ENCODE peak calls at places on chromosomes 13 and 19, in nine cellular contexts. One of them, this sample, is unnamed.

GRCh38 chr19:39408392-39409206 is 2.0 kb downstream of the ZFP36 start:
- DNase-seq in C1 segment of cervical spinal cord: no peak
- DNase-seq in MG63: peak
- DNase-seq in amygdala: no peak
- DNase-seq in NAMALWA: peak
- DNase-seq in AG09319: no peak
- DNase-seq in NCI-H1694 treated with DMSO at 0.1 percent for 48 hours: no peak
- DNase-seq in iPS DF 6.9: no peak
- DNase-seq in transverse colon: peak
- DNase-seq in this sample: peak

GRCh38 chr19:54325194-54325621 is 12.2 kb upstream of the LILRA5 start:
- DNase-seq in AG09319: no peak
- DNase-seq in C1 segment of cervical spinal cord: no peak
- DNase-seq in amygdala: no peak
- DNase-seq in NCI-H1694 treated with DMSO at 0.1 percent for 48 hours: peak
- DNase-seq in transverse colon: no peak
- DNase-seq in iPS DF 6.9: peak
- DNase-seq in MG63: no peak
- DNase-seq in NAMALWA: peak
- DNase-seq in this sample: peak

GRCh38 chr13:40388617-40389016 is 277.8 kb downstream of the FOXO1 start:
- DNase-seq in AG09319: no peak
- DNase-seq in amygdala: no peak
- DNase-seq in MG63: peak
- DNase-seq in C1 segment of cervical spinal cord: no peak
- DNase-seq in iPS DF 6.9: no peak
- DNase-seq in transverse colon: peak
- DNase-seq in NAMALWA: peak
- DNase-seq in NCI-H1694 treated with DMSO at 0.1 percent for 48 hours: no peak
- DNase-seq in this sample: no peak

GRCh38 chr19:927044-927706 is 1.3 kb downstream of the ARID3A start:
- DNase-seq in amygdala: no peak
- DNase-seq in MG63: peak
- DNase-seq in NAMALWA: peak
- DNase-seq in transverse colon: peak
- DNase-seq in AG09319: no peak
- DNase-seq in C1 segment of cervical spinal cord: no peak
- DNase-seq in iPS DF 6.9: no peak
- DNase-seq in NCI-H1694 treated with DMSO at 0.1 percent for 48 hours: no peak
- DNase-seq in this sample: peak

GRCh38 chr19:15248648-15249559 is 16.7 kb upstream of the EPHX3 start:
- DNase-seq in NAMALWA: no peak
- DNase-seq in MG63: peak
- DNase-seq in amygdala: no peak
- DNase-seq in AG09319: peak
- DNase-seq in iPS DF 6.9: no peak
- DNase-seq in NCI-H1694 treated with DMSO at 0.1 percent for 48 hours: no peak
- DNase-seq in transverse colon: peak
- DNase-seq in C1 segment of cervical spinal cord: no peak
- DNase-seq in this sample: no peak

GRCh38 chr13:89748716-89749115 is 1598.8 kb upstream of the MIR17HG start:
- DNase-seq in C1 segment of cervical spinal cord: no peak
- DNase-seq in MG63: no peak
- DNase-seq in iPS DF 6.9: no peak
- DNase-seq in NAMALWA: no peak
- DNase-seq in AG09319: no peak
- DNase-seq in amygdala: no peak
- DNase-seq in NCI-H1694 treated with DMSO at 0.1 percent for 48 hours: no peak
- DNase-seq in transverse colon: no peak
- DNase-seq in this sample: peak

GRCh38 chr19:13957107-13957506 is 4.8 kb downstream of the DCAF15 start:
- DNase-seq in transverse colon: no peak
- DNase-seq in AG09319: no peak
- DNase-seq in C1 segment of cervical spinal cord: no peak
- DNase-seq in NAMALWA: no peak
- DNase-seq in amygdala: no peak
- DNase-seq in NCI-H1694 treated with DMSO at 0.1 percent for 48 hours: no peak
- DNase-seq in iPS DF 6.9: no peak
- DNase-seq in MG63: no peak
- DNase-seq in this sample: no peak

GRCh38 chr13:28100149-28101121 is at the start of gene FLT3:
- DNase-seq in AG09319: no peak
- DNase-seq in C1 segment of cervical spinal cord: no peak
- DNase-seq in transverse colon: peak
- DNase-seq in NAMALWA: no peak
- DNase-seq in NCI-H1694 treated with DMSO at 0.1 percent for 48 hours: no peak
- DNase-seq in iPS DF 6.9: no peak
- DNase-seq in amygdala: no peak
- DNase-seq in MG63: peak
- DNase-seq in this sample: peak

GRCh38 chr19:723714-724113 is 15.0 kb downstream of the PALM start:
- DNase-seq in NAMALWA: no peak
- DNase-seq in C1 segment of cervical spinal cord: no peak
- DNase-seq in amygdala: no peak
- DNase-seq in NCI-H1694 treated with DMSO at 0.1 percent for 48 hours: no peak
- DNase-seq in AG09319: no peak
- DNase-seq in iPS DF 6.9: no peak
- DNase-seq in MG63: no peak
- DNase-seq in transverse colon: no peak
- DNase-seq in this sample: no peak

GRCh38 chr13:33205804-33206221 is 79.7 kb downstream of the STARD13 start:
- DNase-seq in transverse colon: no peak
- DNase-seq in AG09319: no peak
- DNase-seq in MG63: peak
- DNase-seq in iPS DF 6.9: no peak
- DNase-seq in NAMALWA: no peak
- DNase-seq in amygdala: no peak
- DNase-seq in NCI-H1694 treated with DMSO at 0.1 percent for 48 hours: peak
- DNase-seq in C1 segment of cervical spinal cord: no peak
- DNase-seq in this sample: no peak

GRCh38 chr19:42420055-42420544 is 7.1 kb downstream of the LIPE start:
- DNase-seq in NCI-H1694 treated with DMSO at 0.1 percent for 48 hours: peak
- DNase-seq in AG09319: no peak
- DNase-seq in amygdala: no peak
- DNase-seq in transverse colon: peak
- DNase-seq in iPS DF 6.9: no peak
- DNase-seq in MG63: peak
- DNase-seq in C1 segment of cervical spinal cord: no peak
- DNase-seq in NAMALWA: peak
- DNase-seq in this sample: no peak

GRCh38 chr19:36031308-36031707 is 1.4 kb downstream of the CLIP3 start:
- DNase-seq in MG63: no peak
- DNase-seq in iPS DF 6.9: no peak
- DNase-seq in AG09319: no peak
- DNase-seq in C1 segment of cervical spinal cord: no peak
- DNase-seq in NCI-H1694 treated with DMSO at 0.1 percent for 48 hours: no peak
- DNase-seq in amygdala: no peak
- DNase-seq in transverse colon: no peak
- DNase-seq in NAMALWA: no peak
- DNase-seq in this sample: no peak

GRCh38 chr13:43057653-43058317 is 34.4 kb downstream of the DNAJC15 start:
- DNase-seq in iPS DF 6.9: no peak
- DNase-seq in NAMALWA: peak
- DNase-seq in NCI-H1694 treated with DMSO at 0.1 percent for 48 hours: no peak
- DNase-seq in C1 segment of cervical spinal cord: no peak
- DNase-seq in amygdala: no peak
- DNase-seq in transverse colon: no peak
- DNase-seq in MG63: no peak
- DNase-seq in AG09319: no peak
- DNase-seq in this sample: peak

GRCh38 chr13:93304134-93304533 is 77.5 kb downstream of the GPC6 start:
- DNase-seq in amygdala: no peak
- DNase-seq in NCI-H1694 treated with DMSO at 0.1 percent for 48 hours: no peak
- DNase-seq in transverse colon: no peak
- DNase-seq in C1 segment of cervical spinal cord: no peak
- DNase-seq in AG09319: no peak
- DNase-seq in MG63: no peak
- DNase-seq in iPS DF 6.9: no peak
- DNase-seq in NAMALWA: no peak
- DNase-seq in this sample: no peak

GRCh38 chr19:50912102-50912599 is 956 bp upstream of the KLK4 start:
- DNase-seq in AG09319: no peak
- DNase-seq in NCI-H1694 treated with DMSO at 0.1 percent for 48 hours: no peak
- DNase-seq in amygdala: no peak
- DNase-seq in NAMALWA: no peak
- DNase-seq in iPS DF 6.9: no peak
- DNase-seq in C1 segment of cervical spinal cord: no peak
- DNase-seq in transverse colon: no peak
- DNase-seq in MG63: no peak
- DNase-seq in this sample: no peak

GRCh38 chr13:77696006-77696862 is 1.3 kb upstream of the SLAIN1 start:
- DNase-seq in NAMALWA: peak
- DNase-seq in AG09319: no peak
- DNase-seq in transverse colon: no peak
- DNase-seq in MG63: no peak
- DNase-seq in C1 segment of cervical spinal cord: no peak
- DNase-seq in NCI-H1694 treated with DMSO at 0.1 percent for 48 hours: peak
- DNase-seq in amygdala: no peak
- DNase-seq in iPS DF 6.9: no peak
- DNase-seq in this sample: no peak

GRCh38 chr13:38350114-38350617 is 515 bp downstream of the UFM1 start:
- DNase-seq in AG09319: peak
- DNase-seq in NCI-H1694 treated with DMSO at 0.1 percent for 48 hours: no peak
- DNase-seq in transverse colon: peak
- DNase-seq in MG63: peak
- DNase-seq in amygdala: no peak
- DNase-seq in iPS DF 6.9: no peak
- DNase-seq in NAMALWA: peak
- DNase-seq in C1 segment of cervical spinal cord: no peak
- DNase-seq in this sample: peak

GRCh38 chr19:38737921-38738731 is 6.1 kb downstream of the CAPN12 start:
- DNase-seq in iPS DF 6.9: no peak
- DNase-seq in NCI-H1694 treated with DMSO at 0.1 percent for 48 hours: no peak
- DNase-seq in amygdala: no peak
- DNase-seq in C1 segment of cervical spinal cord: no peak
- DNase-seq in AG09319: no peak
- DNase-seq in MG63: no peak
- DNase-seq in transverse colon: no peak
- DNase-seq in NAMALWA: no peak
- DNase-seq in this sample: no peak

GRCh38 chr19:10876459-10877240 is 5.3 kb downstream of the CARM1 start:
- DNase-seq in amygdala: no peak
- DNase-seq in iPS DF 6.9: no peak
- DNase-seq in AG09319: no peak
- DNase-seq in transverse colon: peak
- DNase-seq in NAMALWA: no peak
- DNase-seq in MG63: peak
- DNase-seq in C1 segment of cervical spinal cord: peak
- DNase-seq in NCI-H1694 treated with DMSO at 0.1 percent for 48 hours: no peak
- DNase-seq in this sample: no peak

GRCh38 chr13:93957371-93957770 is 522.1 kb downstream of the DCT start:
- DNase-seq in amygdala: no peak
- DNase-seq in MG63: no peak
- DNase-seq in AG09319: no peak
- DNase-seq in NAMALWA: no peak
- DNase-seq in iPS DF 6.9: no peak
- DNase-seq in NCI-H1694 treated with DMSO at 0.1 percent for 48 hours: no peak
- DNase-seq in C1 segment of cervical spinal cord: no peak
- DNase-seq in transverse colon: no peak
- DNase-seq in this sample: no peak

GRCh38 chr13:77338961-77339401 is 12.1 kb upstream of the MYCBP2 start:
- DNase-seq in transverse colon: no peak
- DNase-seq in C1 segment of cervical spinal cord: no peak
- DNase-seq in AG09319: no peak
- DNase-seq in NAMALWA: peak
- DNase-seq in NCI-H1694 treated with DMSO at 0.1 percent for 48 hours: peak
- DNase-seq in MG63: no peak
- DNase-seq in amygdala: no peak
- DNase-seq in iPS DF 6.9: no peak
- DNase-seq in this sample: no peak

GRCh38 chr13:29909975-29910674 is 59.7 kb upstream of the UBL3 start:
- DNase-seq in amygdala: no peak
- DNase-seq in C1 segment of cervical spinal cord: no peak
- DNase-seq in AG09319: no peak
- DNase-seq in iPS DF 6.9: no peak
- DNase-seq in transverse colon: no peak
- DNase-seq in MG63: peak
- DNase-seq in NCI-H1694 treated with DMSO at 0.1 percent for 48 hours: no peak
- DNase-seq in NAMALWA: no peak
- DNase-seq in this sample: no peak

GRCh38 chr13:73835138-73835721 is 299.0 kb downstream of the KLF12 start:
- DNase-seq in amygdala: no peak
- DNase-seq in C1 segment of cervical spinal cord: no peak
- DNase-seq in AG09319: no peak
- DNase-seq in MG63: no peak
- DNase-seq in NCI-H1694 treated with DMSO at 0.1 percent for 48 hours: peak
- DNase-seq in NAMALWA: peak
- DNase-seq in iPS DF 6.9: peak
- DNase-seq in transverse colon: no peak
- DNase-seq in this sample: peak

GRCh38 chr13:73633817-73634449 is 500.3 kb downstream of the KLF12 start:
- DNase-seq in C1 segment of cervical spinal cord: no peak
- DNase-seq in transverse colon: no peak
- DNase-seq in amygdala: no peak
- DNase-seq in AG09319: no peak
- DNase-seq in iPS DF 6.9: no peak
- DNase-seq in NAMALWA: no peak
- DNase-seq in MG63: no peak
- DNase-seq in NCI-H1694 treated with DMSO at 0.1 percent for 48 hours: no peak
- DNase-seq in this sample: no peak

GRCh38 chr13:44243198-44243852 is 130.3 kb upstream of the SERP2 start:
- DNase-seq in NCI-H1694 treated with DMSO at 0.1 percent for 48 hours: no peak
- DNase-seq in transverse colon: peak
- DNase-seq in C1 segment of cervical spinal cord: peak
- DNase-seq in amygdala: peak
- DNase-seq in MG63: no peak
- DNase-seq in NAMALWA: peak
- DNase-seq in AG09319: no peak
- DNase-seq in iPS DF 6.9: peak
- DNase-seq in this sample: peak

GRCh38 chr13:95494082-95494681 is 58.3 kb upstream of the CLDN10 start:
- DNase-seq in transverse colon: no peak
- DNase-seq in C1 segment of cervical spinal cord: no peak
- DNase-seq in iPS DF 6.9: peak
- DNase-seq in NAMALWA: peak
- DNase-seq in AG09319: peak
- DNase-seq in NCI-H1694 treated with DMSO at 0.1 percent for 48 hours: peak
- DNase-seq in MG63: no peak
- DNase-seq in amygdala: no peak
- DNase-seq in this sample: peak

GRCh38 chr13:97627566-97627965 is 193.6 kb downstream of the RAP2A start:
- DNase-seq in MG63: peak
- DNase-seq in amygdala: no peak
- DNase-seq in iPS DF 6.9: peak
- DNase-seq in NCI-H1694 treated with DMSO at 0.1 percent for 48 hours: peak
- DNase-seq in transverse colon: no peak
- DNase-seq in AG09319: peak
- DNase-seq in C1 segment of cervical spinal cord: no peak
- DNase-seq in NAMALWA: no peak
- DNase-seq in this sample: peak

GRCh38 chr13:20939662-20940061 is 37.1 kb upstream of the XPO4 start:
- DNase-seq in amygdala: no peak
- DNase-seq in NCI-H1694 treated with DMSO at 0.1 percent for 48 hours: no peak
- DNase-seq in AG09319: no peak
- DNase-seq in MG63: no peak
- DNase-seq in iPS DF 6.9: no peak
- DNase-seq in C1 segment of cervical spinal cord: no peak
- DNase-seq in NAMALWA: no peak
- DNase-seq in transverse colon: no peak
- DNase-seq in this sample: no peak

GRCh38 chr19:41219924-41220567 is 1.0 kb downstream of the AXL start:
- DNase-seq in NCI-H1694 treated with DMSO at 0.1 percent for 48 hours: no peak
- DNase-seq in C1 segment of cervical spinal cord: no peak
- DNase-seq in iPS DF 6.9: no peak
- DNase-seq in MG63: peak
- DNase-seq in transverse colon: peak
- DNase-seq in AG09319: no peak
- DNase-seq in NAMALWA: no peak
- DNase-seq in amygdala: no peak
- DNase-seq in this sample: peak

GRCh38 chr13:110907951-110908898 is 6.6 kb downstream of the ANKRD10 start:
- DNase-seq in amygdala: no peak
- DNase-seq in C1 segment of cervical spinal cord: no peak
- DNase-seq in NAMALWA: no peak
- DNase-seq in iPS DF 6.9: no peak
- DNase-seq in MG63: no peak
- DNase-seq in transverse colon: peak
- DNase-seq in NCI-H1694 treated with DMSO at 0.1 percent for 48 hours: no peak
- DNase-seq in AG09319: no peak
- DNase-seq in this sample: no peak

GRCh38 chr19:996051-996838 is 4.0 kb upstream of the GRIN3B start:
- DNase-seq in amygdala: no peak
- DNase-seq in NAMALWA: no peak
- DNase-seq in C1 segment of cervical spinal cord: no peak
- DNase-seq in iPS DF 6.9: no peak
- DNase-seq in MG63: no peak
- DNase-seq in AG09319: no peak
- DNase-seq in transverse colon: peak
- DNase-seq in NCI-H1694 treated with DMSO at 0.1 percent for 48 hours: no peak
- DNase-seq in this sample: peak